ENCODE peak calls at places on chromosomes 3 and 15, in five cellular contexts. E is glutamatergic neuron; I is naive thymus-derived CD8-positive, alpha-beta T cell; Z is psoas muscle; K is LoVo. C is an unnamed sample.

GRCh38 chr3:135047061-135047460 is 252.0 kb downstream of the EPHB1 start:
- DNase-seq in E (no peak), K (no peak), I (no peak), Z (no peak), C (no peak)

GRCh38 chr3:184765730-184766074 is 46.3 kb upstream of the VPS8 start:
- DNase-seq in K (peak; percentile 73), E (no peak), I (no peak), Z (no peak), C (peak; percentile 48)

GRCh38 chr3:124576565-124577493 is 153.4 kb upstream of the UMPS start:
- DNase-seq in I (no peak), E (no peak), K (no peak), Z (no peak), C (no peak)

GRCh38 chr3:61903931-61904657 is 342.7 kb downstream of the PTPRG start:
- DNase-seq in Z (peak; percentile 21), K (no peak), I (no peak), E (no peak), C (no peak)

GRCh38 chr15:63843901-63844317 is 10.2 kb upstream of the HERC1 start:
- DNase-seq in Z (no peak), K (no peak), E (no peak), I (no peak), C (no peak)

GRCh38 chr3:172014145-172014544 is 25.2 kb upstream of the FNDC3B start:
- DNase-seq in I (no peak), E (no peak), Z (no peak), K (no peak), C (no peak)

GRCh38 chr3:183638092-183638644 is 2.7 kb downstream of the KLHL24 start:
- DNase-seq in I (no peak), K (no peak), E (no peak), Z (no peak), C (no peak)

GRCh38 chr3:134682196-134682880 is 31.5 kb upstream of the KY start:
- DNase-seq in K (no peak), E (no peak), I (no peak), Z (no peak), C (no peak)

GRCh38 chr3:184756151-184756681 is 44.4 kb upstream of the MAGEF1 start:
- DNase-seq in K (no peak), I (no peak), Z (no peak), E (no peak), C (no peak)

GRCh38 chr3:181844227-181844626 is 132.5 kb downstream of the SOX2 start:
- DNase-seq in Z (no peak), E (no peak), K (no peak), I (no peak), C (no peak)

GRCh38 chr3:47009225-47010049 is 30.0 kb downstream of the NBEAL2 start:
- DNase-seq in Z (peak; percentile 91), E (peak; percentile 83), K (no peak), I (peak; percentile 83), C (peak; percentile 98)

GRCh38 chr15:60941448-60941847 is 287.7 kb downstream of the RORA start:
- DNase-seq in Z (peak; percentile 22), E (no peak), K (no peak), I (no peak), C (no peak)

GRCh38 chr15:39817892-39818291 is 35.3 kb upstream of the FSIP1 start:
- DNase-seq in I (no peak), K (no peak), Z (no peak), E (no peak), C (no peak)

GRCh38 chr3:158104346-158105020 is 1.7 kb downstream of the SHOX2 start:
- DNase-seq in Z (no peak), K (no peak), I (no peak), E (no peak), C (no peak)

C was measured in GM10248.